ENCODE peak calls at places on chromosomes 12 and 14, in four cellular contexts. One of them, this sample, is unnamed.

GRCh38 chr14:24874514-24875202 is 175.3 kb downstream of the STXBP6 start:
- DNase-seq in body of pancreas: no peak
- DNase-seq in HepG2: peak
- DNase-seq in transverse colon: no peak
- DNase-seq in this sample: no peak

GRCh38 chr12:92844147-92844763 is 84.8 kb downstream of the EEA1 start:
- DNase-seq in body of pancreas: no peak
- DNase-seq in HepG2: no peak
- DNase-seq in transverse colon: no peak
- DNase-seq in this sample: no peak

GRCh38 chr14:62451221-62451620 is 594.0 kb downstream of the KCNH5 start:
- DNase-seq in body of pancreas: no peak
- DNase-seq in HepG2: no peak
- DNase-seq in transverse colon: no peak
- DNase-seq in this sample: no peak

GRCh38 chr14:89870335-89870734 is 84.2 kb downstream of the EFCAB11 start:
- DNase-seq in body of pancreas: no peak
- DNase-seq in HepG2: no peak
- DNase-seq in transverse colon: no peak
- DNase-seq in this sample: no peak

GRCh38 chr14:71932229-71932951 is at the start of gene RGS6:
- DNase-seq in body of pancreas: peak
- DNase-seq in HepG2: peak
- DNase-seq in transverse colon: peak
- DNase-seq in this sample: no peak

GRCh38 chr14:37587438-37587837 is 7.6 kb downstream of the FOXA1 start:
- DNase-seq in body of pancreas: no peak
- DNase-seq in HepG2: no peak
- DNase-seq in transverse colon: no peak
- DNase-seq in this sample: no peak

GRCh38 chr12:96448287-96448686 is 41.1 kb upstream of the CFAP54 start:
- DNase-seq in body of pancreas: no peak
- DNase-seq in HepG2: no peak
- DNase-seq in transverse colon: no peak
- DNase-seq in this sample: no peak

GRCh38 chr14:61019537-61019936 is 38.5 kb downstream of the SLC38A6 start:
- DNase-seq in body of pancreas: no peak
- DNase-seq in HepG2: no peak
- DNase-seq in transverse colon: no peak
- DNase-seq in this sample: no peak

GRCh38 chr12:106625976-106626375 is 43.2 kb downstream of the RFX4 start:
- DNase-seq in body of pancreas: no peak
- DNase-seq in HepG2: no peak
- DNase-seq in transverse colon: no peak
- DNase-seq in this sample: no peak

GRCh38 chr14:24897793-24898192 is 152.2 kb downstream of the STXBP6 start:
- DNase-seq in body of pancreas: no peak
- DNase-seq in HepG2: no peak
- DNase-seq in transverse colon: no peak
- DNase-seq in this sample: no peak

GRCh38 chr12:105820407-105821140 is 318.2 kb downstream of the NUAK1 start:
- DNase-seq in body of pancreas: peak
- DNase-seq in HepG2: peak
- DNase-seq in transverse colon: peak
- DNase-seq in this sample: peak

GRCh38 chr14:101474563-101475467 is 86.5 kb upstream of the DIO3 start:
- DNase-seq in body of pancreas: no peak
- DNase-seq in HepG2: no peak
- DNase-seq in transverse colon: no peak
- DNase-seq in this sample: no peak

GRCh38 chr14:54337314-54337713 is 59.5 kb upstream of the CDKN3 start:
- DNase-seq in body of pancreas: no peak
- DNase-seq in HepG2: no peak
- DNase-seq in transverse colon: no peak
- DNase-seq in this sample: no peak

GRCh38 chr14:28077005-28077404 is 689.6 kb upstream of the FOXG1 start:
- DNase-seq in body of pancreas: no peak
- DNase-seq in HepG2: no peak
- DNase-seq in transverse colon: no peak
- DNase-seq in this sample: no peak

GRCh38 chr12:65300679-65301349 is 22.3 kb downstream of the MSRB3 start:
- DNase-seq in body of pancreas: no peak
- DNase-seq in HepG2: peak
- DNase-seq in transverse colon: no peak
- DNase-seq in this sample: peak
- TF ChIP-seq CTCF in body of pancreas: peak
- TF ChIP-seq CTCF in HepG2: peak
- TF ChIP-seq CTCF in transverse colon: peak
- TF ChIP-seq CTCF in this sample: peak

GRCh38 chr12:54010972-54011664 is 2.3 kb downstream of the HOXC8 start:
- DNase-seq in body of pancreas: no peak
- DNase-seq in HepG2: no peak
- DNase-seq in transverse colon: no peak
- DNase-seq in this sample: no peak

GRCh38 chr12:54009171-54010052 is 627 bp downstream of the HOXC8 start:
- DNase-seq in body of pancreas: no peak
- DNase-seq in HepG2: no peak
- DNase-seq in transverse colon: no peak
- DNase-seq in this sample: peak

GRCh38 chr12:54012631-54013398 is 4.0 kb downstream of the HOXC8 start:
- DNase-seq in body of pancreas: no peak
- DNase-seq in HepG2: no peak
- DNase-seq in transverse colon: no peak
- DNase-seq in this sample: no peak

GRCh38 chr12:54010053-54010971 is 1.5 kb downstream of the HOXC8 start:
- DNase-seq in body of pancreas: no peak
- DNase-seq in HepG2: no peak
- DNase-seq in transverse colon: no peak
- DNase-seq in this sample: no peak

GRCh38 chr12:54011665-54012532 is 3.1 kb downstream of the HOXC8 start:
- DNase-seq in body of pancreas: no peak
- DNase-seq in HepG2: no peak
- DNase-seq in transverse colon: no peak
- DNase-seq in this sample: no peak
- H3K4me3 ChIP-seq in body of pancreas: no peak
- H3K4me3 ChIP-seq in HepG2: no peak
- H3K4me3 ChIP-seq in transverse colon: no peak
- H3K4me3 ChIP-seq in this sample: no peak

GRCh38 chr12:57752668-57753000 is 524 bp upstream of the CDK4 start:
- DNase-seq in body of pancreas: no peak
- DNase-seq in HepG2: no peak
- DNase-seq in transverse colon: no peak
- DNase-seq in this sample: no peak

GRCh38 chr12:57753938-57754337 is 965 bp upstream of the MARCHF9 start:
- DNase-seq in body of pancreas: no peak
- DNase-seq in HepG2: no peak
- DNase-seq in transverse colon: no peak
- DNase-seq in this sample: no peak

GRCh38 chr12:57750561-57751431 is 1.3 kb downstream of the CDK4 start:
- DNase-seq in body of pancreas: no peak
- DNase-seq in HepG2: no peak
- DNase-seq in transverse colon: no peak
- DNase-seq in this sample: no peak

GRCh38 chr12:57751432-57751787 is 700 bp downstream of the CDK4 start:
- DNase-seq in body of pancreas: no peak
- DNase-seq in HepG2: no peak
- DNase-seq in transverse colon: no peak
- DNase-seq in this sample: peak

DNA sequence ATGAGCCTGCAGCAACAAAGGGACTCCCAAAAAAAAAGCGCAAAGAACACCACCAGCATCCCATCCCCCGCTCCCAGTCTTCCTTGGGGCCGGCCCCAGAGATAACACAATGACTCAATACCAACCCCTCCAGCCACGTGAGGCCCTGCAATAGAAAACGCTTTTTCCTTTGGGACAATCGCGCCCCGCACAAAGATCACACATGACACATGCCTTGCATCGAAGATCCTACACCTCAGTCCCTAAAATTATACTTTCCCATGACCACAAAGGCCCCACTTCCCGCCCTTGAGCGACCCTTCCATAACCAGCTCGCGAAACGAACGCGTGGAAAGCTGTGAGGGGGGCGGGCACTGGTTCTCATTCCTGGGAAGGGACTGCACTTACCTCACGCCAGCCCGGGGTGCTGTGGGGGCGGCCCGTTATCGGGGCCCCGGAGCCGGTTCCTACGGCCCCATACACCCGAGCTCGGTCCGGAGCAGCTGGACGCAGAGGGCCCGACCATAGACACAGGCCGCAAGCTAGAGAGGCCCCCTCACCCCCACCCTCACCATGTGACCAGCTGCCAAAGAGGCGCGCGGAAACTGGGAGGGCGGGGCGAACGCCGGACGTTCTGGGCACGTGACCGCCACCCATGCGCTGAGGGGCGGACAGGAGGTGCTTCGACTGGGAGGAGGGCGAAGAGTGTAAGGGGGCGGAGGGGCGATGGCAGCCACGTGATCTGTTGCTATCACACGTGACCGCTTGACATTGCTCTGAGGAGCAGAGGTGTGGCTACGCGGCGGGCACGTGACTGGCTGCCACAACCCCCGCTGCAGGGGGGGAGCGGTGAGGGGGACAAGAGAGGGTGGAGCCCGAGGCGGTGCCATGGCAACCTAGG is at the start of gene CDK4:
- DNase-seq in body of pancreas: peak
- DNase-seq in HepG2: peak
- DNase-seq in transverse colon: peak
- DNase-seq in this sample: peak
- TF ChIP-seq POLR2A in body of pancreas: peak
- TF ChIP-seq POLR2A in HepG2: peak
- TF ChIP-seq POLR2A in transverse colon: peak
- TF ChIP-seq POLR2A in this sample: peak

GRCh38 chr14:69963966-69964365 is 84.8 kb downstream of the SMOC1 start:
- DNase-seq in body of pancreas: no peak
- DNase-seq in HepG2: no peak
- DNase-seq in transverse colon: no peak
- DNase-seq in this sample: no peak
- TF ChIP-seq CTCF in body of pancreas: no peak
- TF ChIP-seq CTCF in HepG2: no peak
- TF ChIP-seq CTCF in transverse colon: no peak
- TF ChIP-seq CTCF in this sample: no peak

DNA sequence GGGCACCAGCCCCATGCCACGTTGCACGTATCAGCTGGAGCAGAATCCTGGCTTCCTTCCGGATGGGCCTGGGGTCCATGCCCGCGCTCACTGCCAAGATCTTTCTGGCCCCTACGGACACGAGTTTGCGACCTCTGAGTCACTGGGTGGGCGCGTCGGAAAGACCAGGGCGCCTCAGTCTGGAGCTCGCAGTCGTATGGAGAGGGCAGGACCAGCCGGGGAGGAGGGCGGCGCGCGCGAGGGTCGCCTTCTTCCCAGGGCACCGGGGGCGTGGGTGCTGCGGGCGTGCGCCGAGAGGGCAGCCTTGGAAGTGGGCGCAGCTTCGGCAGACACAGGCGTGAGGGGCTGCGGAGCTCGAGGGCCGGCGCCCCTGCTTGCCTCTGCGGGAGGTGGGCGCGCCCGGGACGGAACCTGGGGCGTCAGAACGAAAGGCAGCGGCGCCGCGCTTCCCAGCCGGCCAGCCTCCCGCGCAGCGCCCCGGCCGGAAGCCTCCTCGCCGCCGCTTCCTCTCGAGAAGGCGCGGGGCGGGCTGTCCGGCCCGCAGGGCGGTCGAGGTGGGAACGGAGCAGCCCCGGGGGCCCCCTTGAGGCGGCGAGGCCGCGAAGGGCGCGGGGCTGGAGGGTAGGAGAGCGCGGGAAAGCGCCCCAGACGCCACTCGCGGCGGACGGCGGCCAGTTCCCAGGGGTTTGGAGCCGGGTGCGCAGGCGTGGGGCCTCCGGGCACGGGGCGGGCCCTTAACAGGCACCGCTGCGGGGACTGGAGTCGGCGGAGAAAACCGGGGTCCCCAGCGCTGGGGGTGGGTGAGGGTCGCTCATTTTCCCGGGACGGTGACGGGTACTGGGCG is at the start of gene ARL6IP4:
- DNase-seq in body of pancreas: peak
- DNase-seq in HepG2: no peak
- DNase-seq in transverse colon: peak
- DNase-seq in this sample: peak
- H3K4me3 ChIP-seq in body of pancreas: peak
- H3K4me3 ChIP-seq in HepG2: peak
- H3K4me3 ChIP-seq in transverse colon: peak
- H3K4me3 ChIP-seq in this sample: peak

GRCh38 chr12:112015938-112016337 is 2.7 kb downstream of the ERP29 start:
- DNase-seq in body of pancreas: no peak
- DNase-seq in HepG2: no peak
- DNase-seq in transverse colon: no peak
- DNase-seq in this sample: no peak

GRCh38 chr12:112011685-112012084 is 1.3 kb downstream of the TMEM116 start:
- DNase-seq in body of pancreas: no peak
- DNase-seq in HepG2: no peak
- DNase-seq in transverse colon: no peak
- DNase-seq in this sample: no peak

GRCh38 chr12:112010415-112011344 is 2.3 kb downstream of the TMEM116 start:
- DNase-seq in body of pancreas: no peak
- DNase-seq in HepG2: no peak
- DNase-seq in transverse colon: no peak
- DNase-seq in this sample: no peak

GRCh38 chr12:112012775-112013600 is at the start of the genes ERP29 and TMEM116:
- DNase-seq in body of pancreas: peak
- DNase-seq in HepG2: peak
- DNase-seq in transverse colon: peak
- DNase-seq in this sample: peak

GRCh38 chr12:112013601-112014402 is 576 bp downstream of the ERP29 start:
- DNase-seq in body of pancreas: peak
- DNase-seq in HepG2: peak
- DNase-seq in transverse colon: peak
- DNase-seq in this sample: peak
- TF ChIP-seq POLR2A in body of pancreas: peak
- TF ChIP-seq POLR2A in HepG2: peak
- TF ChIP-seq POLR2A in transverse colon: peak
- TF ChIP-seq POLR2A in this sample: peak

This sample was measured in NB4.